ENCODE peak calls at places on chromosome 10, in eight cellular contexts. D is NCI-H526 treated with DMSO at 0.1 percent for 48 hours; E is CD8-positive, alpha-beta T cell; V is iPS-NIHi11; C is fibroblast of the conjunctiva; M is GM04504; Z is Kasumi-1; R is NCI-H146. N is an unnamed sample.

GRCh38 chr10:6607778-6608177 is 27.7 kb upstream of the PRKCQ start:
- DNase-seq in R (no peak), C (no peak), D (no peak), Z (no peak), E (no peak), V (no peak), M (no peak), N (no peak)

GRCh38 chr10:78727728-78728127 is 341.0 kb upstream of the ZMIZ1 start:
- DNase-seq in D (no peak), C (no peak), Z (no peak), V (no peak), M (no peak), R (no peak), E (no peak), N (no peak)

GRCh38 chr10:127195041-127195506 is 1.3 kb downstream of the INSYN2A start:
- DNase-seq in D (no peak), M (no peak), V (peak), Z (no peak), R (no peak), C (no peak), E (no peak), N (no peak)

GRCh38 chr10:14507156-14507555 is 176.4 kb upstream of the FRMD4A start:
- DNase-seq in D (no peak), Z (peak), R (peak), V (no peak), E (peak), M (no peak), C (no peak), N (peak)

GRCh38 chr10:103053659-103054581 is 135.8 kb downstream of the CNNM2 start:
- DNase-seq in D (peak), V (peak), M (peak), C (peak), Z (peak), R (peak), E (peak), N (no peak)

GRCh38 chr10:123309740-123310139 is 155.5 kb downstream of the BUB3 start:
- DNase-seq in M (no peak), C (peak), E (no peak), V (no peak), Z (no peak), R (no peak), D (no peak), N (no peak)

GRCh38 chr10:129055966-129056365 is 411.1 kb upstream of the MGMT start:
- DNase-seq in R (no peak), D (no peak), C (no peak), M (no peak), E (no peak), V (no peak), Z (no peak), N (no peak)

GRCh38 chr10:6776170-6776569 is 196.1 kb upstream of the PRKCQ start:
- DNase-seq in D (no peak), M (no peak), R (no peak), V (no peak), Z (no peak), C (no peak), E (no peak), N (no peak)

GRCh38 chr10:117675516-117675915 is 133.0 kb downstream of the EMX2 start:
- DNase-seq in M (no peak), R (no peak), D (no peak), E (no peak), V (no peak), Z (no peak), C (no peak), N (no peak)

GRCh38 chr10:113386005-113386404 is 166.8 kb upstream of the HABP2 start:
- DNase-seq in E (no peak), Z (no peak), M (peak), R (no peak), V (no peak), C (peak), D (no peak), N (no peak)

GRCh38 chr10:6141296-6142151 is 52.7 kb downstream of the RBM17 start:
- DNase-seq in V (no peak), Z (no peak), E (no peak), C (peak), D (no peak), M (peak), R (peak), N (peak)

GRCh38 chr10:91681361-91682276 is 48.7 kb upstream of the PPP1R3C start:
- DNase-seq in V (peak), E (no peak), R (peak), D (no peak), M (no peak), C (no peak), Z (no peak), N (no peak)

GRCh38 chr10:119441921-119442757 is 100.4 kb downstream of the RGS10 start:
- DNase-seq in V (no peak), M (no peak), E (no peak), D (no peak), R (no peak), C (no peak), Z (peak), N (no peak)

GRCh38 chr10:98013776-98014175 is 16.6 kb downstream of the CRTAC1 start:
- DNase-seq in M (no peak), C (no peak), Z (no peak), D (no peak), V (no peak), E (no peak), R (no peak), N (no peak)

GRCh38 chr10:60573342-60573741 is 183.7 kb upstream of the ANK3 start:
- DNase-seq in R (peak), V (peak), D (no peak), C (no peak), Z (no peak), E (no peak), M (no peak), N (no peak)

GRCh38 chr10:24617771-24618396 is 105.8 kb downstream of the ARHGAP21 start:
- DNase-seq in D (no peak), E (no peak), V (peak), R (peak), M (no peak), C (peak), Z (peak), N (peak)

GRCh38 chr10:131644287-131644686 is 256.5 kb upstream of the PPP2R2D start:
- DNase-seq in E (no peak), M (no peak), C (no peak), R (no peak), D (no peak), V (no peak), Z (no peak), N (no peak)

GRCh38 chr10:50988792-50989191 is 85.5 kb upstream of the PRKG1 start:
- DNase-seq in C (no peak), R (no peak), M (no peak), Z (peak), E (no peak), D (no peak), V (peak), N (no peak)

GRCh38 chr10:106819490-106819889 is 345.0 kb downstream of the SORCS1 start:
- DNase-seq in D (no peak), E (no peak), Z (peak), C (no peak), V (no peak), R (no peak), M (no peak), N (no peak)

GRCh38 chr10:118983263-118983662 is 46.3 kb upstream of the NANOS1 start:
- DNase-seq in V (no peak), D (no peak), E (no peak), R (peak), C (no peak), M (no peak), Z (peak), N (no peak)

GRCh38 chr10:43287056-43288007 is 20.5 kb upstream of the RASGEF1A start:
- DNase-seq in M (no peak), C (no peak), D (no peak), V (no peak), Z (peak), R (no peak), E (peak), N (peak)

GRCh38 chr10:30558411-30558810 is 71.1 kb downstream of the LYZL2 start:
- DNase-seq in C (no peak), V (no peak), Z (no peak), D (no peak), R (no peak), E (no peak), M (no peak), N (no peak)

GRCh38 chr10:33065111-33065510 is 107.1 kb upstream of the ITGB1 start:
- DNase-seq in C (no peak), Z (no peak), E (no peak), R (no peak), M (no peak), V (no peak), D (no peak), N (no peak)

GRCh38 chr10:30500534-30500933 is 66.5 kb downstream of the MAP3K8 start:
- DNase-seq in C (no peak), M (no peak), D (no peak), E (no peak), V (no peak), Z (no peak), R (no peak), N (peak)

GRCh38 chr10:68826764-68827591 is at the start of gene STOX1:
- DNase-seq in C (no peak), D (no peak), V (peak), Z (peak), R (peak), E (peak), M (peak), N (peak)

GRCh38 chr10:61140765-61141392 is 196.9 kb upstream of the RHOBTB1 start:
- DNase-seq in C (peak), D (peak), R (peak), V (peak), M (peak), E (no peak), Z (peak), N (no peak)

GRCh38 chr10:35040761-35041501 is 49.2 kb downstream of the CUL2 start:
- DNase-seq in C (peak), R (no peak), V (peak), D (no peak), M (no peak), E (no peak), Z (no peak), N (no peak)

GRCh38 chr10:4254101-4254994 is 469.3 kb upstream of the KLF6 start:
- DNase-seq in R (no peak), E (no peak), Z (no peak), V (no peak), M (no peak), D (no peak), C (peak), N (no peak)

GRCh38 chr10:1061930-1062769 is 6.0 kb downstream of the WDR37 start:
- DNase-seq in C (no peak), V (no peak), R (no peak), Z (no peak), D (no peak), E (no peak), M (no peak), N (no peak)

GRCh38 chr10:119210633-119211032 is 3.3 kb downstream of the GRK5 start:
- DNase-seq in D (no peak), R (no peak), M (no peak), V (no peak), C (no peak), Z (no peak), E (no peak), N (no peak)

GRCh38 chr10:51260376-51260775 is 186.1 kb downstream of the PRKG1 start:
- DNase-seq in M (no peak), Z (no peak), C (no peak), R (no peak), E (no peak), D (no peak), V (no peak), N (no peak)

GRCh38 chr10:87931836-87932230 is 68.4 kb downstream of the PTEN start:
- DNase-seq in E (no peak), R (peak), M (no peak), C (no peak), V (no peak), D (no peak), Z (no peak), N (peak)

GRCh38 chr10:112435013-112435619 is 11.6 kb downstream of the ZDHHC6 start:
- DNase-seq in Z (peak), D (no peak), E (no peak), M (no peak), V (no peak), C (peak), R (no peak), N (no peak)

GRCh38 chr10:67477868-67478267 is 218.1 kb downstream of the CTNNA3 start:
- DNase-seq in D (no peak), E (no peak), R (no peak), V (no peak), Z (no peak), C (no peak), M (no peak), N (no peak)

GRCh38 chr10:43237631-43238446 is 29.0 kb downstream of the RASGEF1A start:
- DNase-seq in C (no peak), E (no peak), D (no peak), R (no peak), Z (no peak), V (no peak), M (no peak), N (no peak)

N was measured in T-helper 2 cell.